ENCODE peak calls at places on chromosome 4, in four cellular contexts. K, M, Y and U are unnamed samples.

GRCh38 chr4:97412331-97412730 is 730.9 kb downstream of the STPG2 start:
- DNase-seq in K (no peak), Y (no peak), M (no peak), U (no peak)

GRCh38 chr4:174255790-174256189 is 27.7 kb downstream of the FBXO8 start:
- DNase-seq in K (peak), M (no peak), Y (no peak), U (no peak)

GRCh38 chr4:103244251-103244650 is 46.1 kb upstream of the CENPE start:
- DNase-seq in M (no peak), Y (no peak), K (no peak), U (no peak)

GRCh38 chr4:168432419-168433146 is 47.7 kb downstream of the DDX60L start:
- DNase-seq in Y (no peak), K (no peak), M (no peak), U (no peak)

GRCh38 chr4:56870927-56871326 is 36.8 kb upstream of the REST start:
- DNase-seq in K (peak), M (no peak), Y (no peak), U (no peak)

GRCh38 chr4:37392540-37393255 is 148.2 kb downstream of the NWD2 start:
- DNase-seq in Y (no peak), K (no peak), M (peak), U (peak)

GRCh38 chr4:145735330-145735638 is 55.3 kb downstream of the C4orf51 start:
- DNase-seq in K (peak), Y (no peak), M (no peak), U (peak)

GRCh38 chr4:40719008-40719623 is 30.6 kb upstream of the NSUN7 start:
- DNase-seq in Y (no peak), K (peak), M (no peak), U (no peak)

GRCh38 chr4:7197910-7198309 is 5.6 kb downstream of the SORCS2 start:
- DNase-seq in K (no peak), M (no peak), Y (no peak), U (no peak)

GRCh38 chr4:82357640-82358039 is 16.2 kb downstream of the HNRNPD start:
- DNase-seq in Y (no peak), K (no peak), M (no peak), U (no peak)

GRCh38 chr4:25180524-25181131 is 20.4 kb upstream of the SEPSECS start:
- DNase-seq in Y (no peak), M (no peak), K (peak), U (no peak)

GRCh38 chr4:123120473-123120872 is 198.1 kb upstream of the NUDT6 start:
- DNase-seq in K (peak), M (no peak), Y (no peak), U (no peak)

GRCh38 chr4:100605144-100605543 is 87.3 kb upstream of the EMCN start:
- DNase-seq in M (no peak), Y (no peak), K (no peak), U (no peak)

GRCh38 chr4:36385951-36386561 is 104.6 kb downstream of the DTHD1 start:
- DNase-seq in Y (no peak), M (no peak), K (no peak), U (no peak)

GRCh38 chr4:39855909-39856512 is 121.7 kb downstream of the PDS5A start:
- DNase-seq in M (no peak), Y (no peak), K (peak), U (no peak)

GRCh38 chr4:159009521-159009920 is 93.4 kb upstream of the RAPGEF2 start:
- DNase-seq in M (no peak), Y (no peak), K (no peak), U (no peak)

GRCh38 chr4:180751009-180751408 is 1492.2 kb upstream of the TENM3 start:
- DNase-seq in M (no peak), K (peak), Y (no peak), U (no peak)

GRCh38 chr4:5923306-5923830 is 30.5 kb upstream of the CRMP1 start:
- DNase-seq in Y (no peak), K (no peak), M (no peak), U (no peak)

GRCh38 chr4:129143359-129143758 is 47.4 kb downstream of the C4orf33 start:
- DNase-seq in M (no peak), Y (no peak), K (no peak), U (no peak)

GRCh38 chr4:38279077-38279476 is 318.9 kb downstream of the PTTG2 start:
- DNase-seq in Y (no peak), K (no peak), M (no peak), U (no peak)

GRCh38 chr4:67437974-67438713 is 107.2 kb downstream of the CENPC start:
- DNase-seq in Y (no peak), M (no peak), K (peak), U (no peak)

GRCh38 chr4:159271857-159272256 is 169.0 kb downstream of the RAPGEF2 start:
- DNase-seq in Y (no peak), M (no peak), K (peak), U (no peak)

GRCh38 chr4:103947617-103948016 is 227.8 kb upstream of the TACR3 start:
- DNase-seq in K (no peak), Y (no peak), M (no peak), U (no peak)

GRCh38 chr4:111923786-111924185 is 221.5 kb upstream of the FAM241A start:
- DNase-seq in Y (no peak), M (no peak), K (no peak), U (no peak)

GRCh38 chr4:174398728-174399127 is 115.0 kb downstream of the CEP44 start:
- DNase-seq in M (no peak), K (peak), Y (no peak), U (no peak)